ENCODE peak calls at places on chromosome 21, in ten cellular contexts. W is GM23338; U is heart left ventricle; S is spleen; F is hepatocyte; E is mucosa of descending colon; T is right atrium auricular region; H is left ventricle myocardium inferior; R is CD8-positive, alpha-beta T cell; K is K562. M is an unnamed sample. For H3K4me1, the result is how much of the 10 kb centered on the place peaks cover.

GRCh38 chr21:36122977-36123376 is 11.9 kb upstream of the CBR3 start:
- DNase-seq in U (no peak), E (no peak), K (no peak), R (no peak), W (no peak), F (no peak), T (no peak), H (no peak), S (no peak), M (no peak)

GRCh38 chr21:37071561-37072238 is 1.2 kb downstream of the PIGP start:
- DNase-seq in F (peak), W (peak), K (peak), E (peak), U (peak), T (peak), H (peak), S (no peak), R (no peak), M (peak)

GRCh38 chr21:32520885-32521735 is 64.2 kb downstream of the TCP10L start:
- DNase-seq in F (peak), K (no peak), H (peak), U (peak), E (peak), S (peak), R (no peak), T (peak), W (no peak), M (no peak)

GRCh38 chr21:39251326-39251725 is 62.1 kb downstream of the BRWD1 start:
- DNase-seq in E (no peak), K (no peak), F (peak), S (no peak), R (no peak), T (no peak), H (no peak), U (no peak), W (no peak), M (no peak)

GRCh38 chr21:46597896-46598343 is 7.0 kb downstream of the S100B start:
- DNase-seq in S (no peak), U (no peak), K (peak), R (no peak), E (no peak), H (no peak), W (no peak), F (no peak), T (no peak), M (no peak)

GRCh38 chr21:46124083-46124925 is 26.4 kb downstream of the COL6A2 start:
- DNase-seq in K (no peak), W (no peak), T (no peak), R (no peak), H (no peak), S (peak), F (no peak), E (peak), U (peak), M (peak)

GRCh38 chr21:46048926-46049889 is 48.7 kb upstream of the COL6A2 start:
- DNase-seq in F (peak), T (peak), W (peak), U (peak), R (peak), E (peak), H (peak), S (no peak), K (no peak), M (no peak)

GRCh38 chr21:42844411-42845113 is 34.8 kb downstream of the WDR4 start:
- DNase-seq in T (no peak), S (peak), R (no peak), E (peak), K (no peak), W (no peak), U (peak), F (no peak), H (peak), M (no peak)

GRCh38 chr21:37082856-37083611 is 10.0 kb downstream of the TTC3 start:
- DNase-seq in R (no peak), S (no peak), K (no peak), E (no peak), W (no peak), H (no peak), T (no peak), U (no peak), F (no peak), M (no peak)

GRCh38 chr21:26437326-26438009 is 135.6 kb downstream of the CYYR1 start:
- DNase-seq in H (no peak), F (no peak), S (no peak), R (no peak), T (no peak), E (no peak), U (no peak), K (no peak), W (peak), M (no peak)

GRCh38 chr21:39681845-39682244 is 63.1 kb upstream of the IGSF5 start:
- DNase-seq in T (no peak), K (no peak), H (no peak), U (no peak), R (no peak), F (no peak), S (no peak), E (no peak), W (no peak), M (no peak)

GRCh38 chr21:18987515-18988026 is 584.0 kb upstream of the TMPRSS15 start:
- DNase-seq in T (no peak), H (no peak), S (no peak), E (no peak), R (no peak), W (peak), K (no peak), U (no peak), F (no peak), M (no peak)

GRCh38 chr21:26934383-26934782 is 32.5 kb downstream of the ADAMTS5 start:
- DNase-seq in W (no peak), T (no peak), K (no peak), S (peak), U (no peak), R (no peak), F (no peak), E (no peak), H (no peak), M (no peak)

GRCh38 chr21:42705746-42706374 is 52.4 kb downstream of the PDE9A start:
- DNase-seq in H (no peak), W (no peak), S (no peak), F (no peak), R (no peak), U (no peak), T (no peak), E (no peak), K (no peak), M (no peak)

GRCh38 chr21:36454706-36455105 is 25.2 kb downstream of the CLDN14 start:
- DNase-seq in E (no peak), R (no peak), T (no peak), F (no peak), S (no peak), K (no peak), U (no peak), H (no peak), W (no peak), M (no peak)

GRCh38 chr21:42737969-42738590 is 84.7 kb downstream of the PDE9A start:
- DNase-seq in F (peak), T (peak), K (no peak), W (no peak), E (peak), U (peak), S (peak), H (peak), R (peak), M (peak)

GRCh38 chr21:38811257-38811656 is 5.5 kb downstream of the ETS2 start:
- DNase-seq in K (no peak), T (no peak), R (no peak), E (no peak), H (no peak), S (no peak), U (no peak), W (peak), F (no peak), M (no peak)

GRCh38 chr21:37435120-37435519 is 68.5 kb downstream of the DYRK1A start:
- DNase-seq in K (peak), T (no peak), R (no peak), E (no peak), U (peak), S (no peak), H (peak), W (peak), F (peak), M (peak)

GRCh38 chr21:17795084-17796036 is 23.8 kb downstream of the C21orf91 start:
- DNase-seq in E (no peak), U (no peak), H (no peak), T (no peak), R (no peak), K (no peak), S (no peak), F (no peak), W (no peak), M (no peak)

GRCh38 chr21:17793675-17794123 is 25.5 kb downstream of the C21orf91 start:
- DNase-seq in R (no peak), H (no peak), S (no peak), K (no peak), W (no peak), F (no peak), T (no peak), E (no peak), U (no peak), M (no peak)

GRCh38 chr21:17796037-17796403 is 23.1 kb downstream of the C21orf91 start:
- DNase-seq in H (no peak), S (no peak), W (no peak), U (no peak), K (no peak), F (no peak), T (no peak), E (no peak), R (no peak), M (no peak)

GRCh38 chr21:17794631-17795030 is 24.5 kb downstream of the C21orf91 start:
- DNase-seq in W (no peak), S (no peak), K (no peak), R (no peak), H (no peak), E (no peak), U (no peak), F (no peak), T (no peak), M (no peak)

GRCh38 chr21:17793271-17793670 is 25.9 kb downstream of the C21orf91 start:
- DNase-seq in U (no peak), K (no peak), R (no peak), T (no peak), H (no peak), F (no peak), S (no peak), W (no peak), E (no peak), M (no peak)
- H3K4me1 ChIP-seq in U (under half), K (under half), R (half or more), T (under half), H (under half), F (under half), S (half or more), W (under half), E (under half), M (under half)

DNA sequence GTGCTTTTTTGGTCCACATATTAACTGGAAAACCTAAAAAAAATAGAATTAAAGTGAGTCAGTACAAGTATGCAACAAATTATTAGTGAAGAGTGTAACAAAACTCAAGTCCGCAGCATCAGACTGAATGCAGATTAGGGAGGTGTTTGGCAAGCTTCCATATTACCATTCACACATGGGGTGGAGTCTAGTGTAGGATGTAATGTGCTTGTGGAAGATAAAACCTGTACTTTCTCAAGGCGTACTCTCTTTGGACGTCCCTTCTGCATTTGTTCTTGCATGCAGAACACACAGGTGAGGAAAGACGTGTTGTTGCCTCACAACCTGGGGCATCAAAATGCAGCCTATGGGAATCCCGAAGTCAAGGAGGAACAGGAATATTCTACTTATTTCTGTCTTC is 668.7 kb downstream of the MRPL39 start:
- DNase-seq in S (no peak), E (no peak), T (no peak), U (no peak), H (no peak), W (no peak), F (no peak), K (no peak), R (no peak), M (no peak)
- H3K4me1 ChIP-seq in S (under half), E (under half), T (under half), U (under half), H (under half), W (under half), F (under half), K (under half), R (under half), M (under half)

GRCh38 chr21:24375201-24375600 is 1232.1 kb downstream of the MRPL39 start:
- DNase-seq in R (no peak), T (no peak), U (no peak), W (peak), E (no peak), H (no peak), F (no peak), K (no peak), S (no peak), M (no peak)

GRCh38 chr21:24369278-24369677 is 1238.0 kb downstream of the MRPL39 start:
- DNase-seq in E (no peak), K (no peak), H (no peak), R (no peak), F (no peak), W (no peak), T (no peak), U (no peak), S (no peak), M (no peak)

GRCh38 chr21:24367936-24368335 is 1239.3 kb downstream of the MRPL39 start:
- DNase-seq in F (no peak), R (no peak), H (no peak), T (no peak), K (no peak), S (no peak), U (no peak), E (no peak), W (no peak), M (no peak)

DNA sequence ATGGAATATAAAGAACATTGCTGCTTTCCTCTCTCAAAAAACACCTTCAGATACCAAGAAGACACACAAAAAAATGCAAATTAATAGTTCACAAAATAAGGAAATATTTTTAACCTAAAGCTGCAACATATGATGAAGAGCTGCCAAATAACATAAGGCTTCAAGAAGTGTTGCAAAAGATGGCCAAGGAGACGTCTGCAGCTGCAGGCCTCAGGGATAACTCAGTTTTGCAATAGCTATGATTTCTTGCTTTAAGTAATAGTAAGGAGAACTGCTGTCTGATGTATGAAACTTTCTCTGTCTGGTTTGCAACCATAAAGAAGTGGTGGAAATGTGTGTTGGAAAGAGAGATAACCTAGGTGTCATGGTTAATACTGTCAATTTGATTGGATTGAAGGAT is 1237.5 kb downstream of the MRPL39 start:
- DNase-seq in R (no peak), E (no peak), W (no peak), F (no peak), K (no peak), U (no peak), S (no peak), T (no peak), H (no peak), M (no peak)
- H3K4me1 ChIP-seq in R (under half), E (under half), W (under half), F (under half), K (under half), U (under half), S (under half), T (under half), H (under half), M (under half)

DNA sequence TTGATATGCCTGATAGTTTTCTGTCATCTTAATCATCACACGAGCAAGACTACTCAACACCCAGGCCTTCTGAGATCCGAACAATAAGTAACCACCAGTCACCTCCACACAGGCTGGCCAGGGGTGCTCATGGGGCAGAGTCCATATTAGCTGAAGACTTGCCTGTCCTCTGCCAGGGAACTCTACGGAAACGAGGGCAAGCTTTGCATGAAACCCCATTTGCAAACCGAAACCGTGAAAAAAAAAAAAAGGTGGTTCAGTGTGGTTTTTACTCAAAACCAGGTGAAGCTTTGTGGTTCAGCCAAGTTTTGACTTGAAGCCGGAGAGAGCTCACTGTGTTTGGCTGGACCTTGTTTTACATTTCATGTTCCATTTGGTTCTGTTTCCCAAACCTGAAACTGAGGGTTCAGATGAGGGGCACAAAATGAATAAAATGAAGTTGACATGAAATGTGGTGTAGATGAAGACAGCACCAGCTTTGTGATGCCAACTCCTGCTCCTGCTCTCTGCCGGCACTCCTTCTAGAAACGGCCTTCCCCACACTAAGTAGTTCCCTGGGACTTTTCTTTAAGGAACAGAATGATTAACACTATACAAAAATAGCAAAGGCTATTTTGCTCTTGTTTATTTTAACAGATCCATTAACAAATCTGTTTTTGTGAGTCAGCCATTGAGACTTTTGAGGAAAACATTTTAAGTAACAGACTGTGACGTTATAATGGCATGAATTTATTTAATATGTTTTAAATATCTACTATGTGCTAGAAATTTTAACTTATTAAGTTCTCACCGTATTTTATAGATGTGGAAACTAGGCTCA is 74.7 kb downstream of the RUNX1 start:
- DNase-seq in R (peak), F (peak), E (no peak), K (no peak), H (no peak), U (no peak), S (no peak), W (no peak), T (no peak), M (no peak)
- H3K4me1 ChIP-seq in R (half or more), F (under half), E (under half), K (under half), H (under half), U (under half), S (under half), W (under half), T (under half), M (under half)

GRCh38 chr21:45033791-45034555 is 40.4 kb upstream of the ADARB1 start:
- DNase-seq in R (no peak), F (peak), W (no peak), U (no peak), S (no peak), T (no peak), E (no peak), K (no peak), H (no peak), M (peak)

GRCh38 chr21:45037986-45038385 is 36.4 kb upstream of the ADARB1 start:
- DNase-seq in S (no peak), U (no peak), K (no peak), T (no peak), F (no peak), R (no peak), W (no peak), H (no peak), E (no peak), M (no peak)

GRCh38 chr21:45035477-45035848 is 38.9 kb upstream of the ADARB1 start:
- DNase-seq in T (no peak), S (no peak), R (no peak), H (no peak), U (no peak), E (no peak), W (no peak), K (no peak), F (no peak), M (no peak)

GRCh38 chr21:45034556-45035476 is 39.6 kb upstream of the ADARB1 start:
- DNase-seq in U (no peak), T (no peak), R (no peak), H (no peak), W (no peak), F (no peak), K (no peak), S (no peak), E (no peak), M (no peak)

DNA sequence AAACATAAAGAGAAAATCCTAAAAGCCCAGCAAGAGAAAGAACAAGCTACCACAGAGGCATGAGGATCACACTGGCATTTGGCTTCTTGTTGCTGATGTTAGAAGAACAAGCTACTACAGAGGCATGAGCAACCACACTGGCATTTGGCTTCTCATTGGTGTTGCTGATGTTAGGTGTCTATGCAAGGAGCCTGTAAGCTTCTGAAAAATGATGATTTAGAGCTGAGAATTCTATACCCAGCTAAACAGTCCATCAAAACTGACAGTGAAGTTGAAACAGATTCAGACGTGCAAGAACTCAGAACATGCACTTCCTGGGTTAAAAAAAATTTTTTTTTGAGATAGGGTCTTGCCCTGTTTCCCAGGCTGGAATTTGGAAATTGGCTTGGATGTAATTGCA is 37.8 kb upstream of the ADARB1 start:
- DNase-seq in U (no peak), F (no peak), W (no peak), H (no peak), R (no peak), K (no peak), E (no peak), T (no peak), S (no peak), M (no peak)
- H3K4me1 ChIP-seq in U (under half), F (under half), W (under half), H (under half), R (under half), K (under half), E (under half), T (under half), S (half or more), M (half or more)

DNA sequence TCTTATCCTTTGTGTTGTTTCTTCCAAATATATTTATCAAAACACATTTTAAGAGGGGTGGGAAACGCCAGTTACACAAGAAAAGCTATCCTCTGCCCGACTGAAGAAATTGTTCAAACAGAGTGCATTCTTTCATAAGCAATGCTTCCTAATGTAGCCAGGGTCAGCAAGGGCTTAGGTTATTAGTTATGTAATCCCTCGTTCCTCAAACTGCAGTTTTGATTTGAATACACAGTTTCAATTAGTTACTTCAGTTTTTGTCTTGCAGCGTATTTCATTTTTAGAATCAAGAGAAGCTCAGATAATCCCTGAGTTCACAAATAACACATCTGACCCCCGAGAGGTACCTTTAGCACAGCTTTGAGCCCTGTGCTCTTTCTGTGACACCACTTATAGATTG is 141.7 kb upstream of the NRIP1 start:
- DNase-seq in F (no peak), R (no peak), T (no peak), W (no peak), U (no peak), S (no peak), H (no peak), E (no peak), K (no peak), M (no peak)
- H3K4me1 ChIP-seq in F (under half), R (under half), T (under half), W (under half), U (under half), S (under half), H (under half), E (under half), K (under half), M (under half)

M was measured in ascending aorta.